ENCODE peak calls at places on chromosomes 1 and 21, in eight cellular contexts. W is hippocampal formation; Z is mesenchymal stem cell; I is OCI-LY7; Y is activated CD4-positive, CD25-positive, alpha-beta regulatory T cell; Q is hypothalamus; A is stimulated activated CD8-positive, alpha-beta memory T cell treated with anti-CD3 and anti-CD28 coated beads, Interleukin-12 subunit alpha, Interleukin-12 subunit beta, amount 100 ng/mL, for 4 hours; E is hepatic stellate cell. P is an unnamed sample.

GRCh38 chr1:90504509-90504908 is 212.6 kb downstream of the BARHL2 start:
- DNase-seq in I (no peak), Y (no peak), W (no peak), Z (no peak), E (no peak), A (no peak), Q (no peak), P (no peak)

GRCh38 chr1:183180634-183181056 is 5.4 kb upstream of the LAMC2 start:
- DNase-seq in Q (no peak), Z (peak), A (no peak), Y (no peak), W (no peak), E (peak), I (no peak), P (no peak)

GRCh38 chr1:58721247-58721820 is 21.5 kb upstream of the MYSM1 start:
- DNase-seq in Y (no peak), A (no peak), Z (no peak), I (no peak), Q (no peak), E (no peak), W (peak), P (no peak)

GRCh38 chr1:181033128-181033798 is 520 bp upstream of the MR1 start:
- DNase-seq in Q (peak), E (no peak), W (peak), A (no peak), I (peak), Y (no peak), Z (peak), P (no peak)

GRCh38 chr1:3986686-3987218 is 86.7 kb upstream of the C1orf174 start:
- DNase-seq in Y (no peak), Z (no peak), A (no peak), Q (no peak), W (no peak), I (no peak), E (no peak), P (no peak)

GRCh38 chr1:171754381-171754705 is 12.5 kb upstream of the VAMP4 start:
- DNase-seq in I (no peak), Z (peak), A (no peak), W (no peak), Y (no peak), Q (no peak), E (peak), P (no peak)

GRCh38 chr1:160884579-160884978 is 401 bp downstream of the ITLN1 start:
- DNase-seq in Q (no peak), Y (no peak), E (no peak), W (no peak), A (no peak), I (peak), Z (no peak), P (no peak)

GRCh38 chr1:179082308-179083030 is 599 bp downstream of the TOR3A start:
- DNase-seq in Q (no peak), I (peak), W (no peak), A (peak), E (peak), Y (peak), Z (peak), P (no peak)

GRCh38 chr1:206559661-206559995 is 52.3 kb downstream of the RASSF5 start:
- DNase-seq in Z (no peak), Y (no peak), E (no peak), Q (no peak), W (no peak), I (no peak), A (no peak), P (no peak)

GRCh38 chr1:18348354-18348753 is 132.4 kb upstream of the KLHDC7A start:
- DNase-seq in E (no peak), W (no peak), A (no peak), I (no peak), Q (no peak), Z (no peak), Y (no peak), P (no peak)

GRCh38 chr1:228902781-228903572 is 167.7 kb downstream of the RHOU start:
- DNase-seq in I (no peak), E (peak), W (peak), Z (peak), A (no peak), Y (no peak), Q (peak), P (peak)

GRCh38 chr1:66380452-66381212 is 153.3 kb upstream of the SGIP1 start:
- DNase-seq in A (no peak), Q (no peak), W (no peak), Y (no peak), Z (no peak), E (no peak), I (peak), P (no peak)

GRCh38 chr1:232963366-232963765 is 13.0 kb downstream of the NTPCR start:
- DNase-seq in Y (no peak), I (no peak), Q (no peak), W (no peak), E (no peak), A (no peak), Z (peak), P (no peak)

GRCh38 chr1:234176000-234176399 is 197.3 kb upstream of the COA6 start:
- DNase-seq in Z (no peak), E (no peak), A (no peak), W (peak), Q (no peak), Y (no peak), I (no peak), P (no peak)

GRCh38 chr1:47684518-47684917 is 246.7 kb downstream of the FOXD2 start:
- DNase-seq in Q (no peak), Y (no peak), W (no peak), I (no peak), A (no peak), E (no peak), Z (no peak), P (no peak)

GRCh38 chr1:74502432-74502831 is 10.0 kb downstream of the LRRC53 start:
- DNase-seq in Q (no peak), E (peak), W (no peak), Z (peak), Y (no peak), A (no peak), I (peak), P (no peak)

GRCh38 chr1:29256395-29256794 is 20.1 kb downstream of the PTPRU start:
- DNase-seq in Z (no peak), I (peak), Y (no peak), W (no peak), Q (no peak), E (no peak), A (no peak), P (peak)

GRCh38 chr1:23177031-23177430 is 8.4 kb upstream of the LUZP1 start:
- DNase-seq in A (no peak), E (no peak), Z (peak), W (no peak), Q (no peak), I (no peak), Y (no peak), P (no peak)

GRCh38 chr21:31887596-31887920 is 14.7 kb downstream of the HUNK start:
- DNase-seq in A (no peak), E (no peak), Q (no peak), Z (no peak), W (no peak), Y (no peak), I (no peak), P (peak)

GRCh38 chr1:95467036-95467435 is 233.0 kb downstream of the RWDD3 start:
- DNase-seq in Q (no peak), I (no peak), Y (no peak), A (no peak), E (no peak), W (peak), Z (no peak), P (no peak)

GRCh38 chr1:169109561-169110134 is 3.2 kb downstream of the ATP1B1 start:
- DNase-seq in Z (peak), Y (no peak), E (peak), A (no peak), Q (no peak), I (peak), W (peak), P (no peak)

GRCh38 chr1:35377553-35377952 is 109.0 kb downstream of the ZMYM4 start:
- DNase-seq in I (no peak), W (no peak), A (no peak), Q (no peak), Z (peak), E (peak), Y (no peak), P (no peak)

GRCh38 chr1:168504064-168504837 is 39.5 kb downstream of the XCL2 start:
- DNase-seq in Z (peak), W (peak), I (no peak), Q (no peak), Y (no peak), E (no peak), A (no peak), P (no peak)

GRCh38 chr1:225735252-225736149 is 42.1 kb upstream of the SRP9 start:
- DNase-seq in Y (no peak), I (no peak), W (no peak), A (no peak), Z (peak), E (peak), Q (peak), P (no peak)

GRCh38 chr1:214402583-214403216 is 121.7 kb downstream of the SMYD2 start:
- DNase-seq in E (no peak), Z (no peak), Q (no peak), A (no peak), W (no peak), Y (no peak), I (no peak), P (no peak)

GRCh38 chr1:162292422-162292849 is 84.2 kb downstream of the SPATA46 start:
- DNase-seq in Z (peak), Y (no peak), I (no peak), E (peak), Q (no peak), A (no peak), W (no peak), P (no peak)

GRCh38 chr1:82837261-82837660 is 1036.5 kb downstream of the ADGRL2 start:
- DNase-seq in W (no peak), Q (no peak), A (no peak), I (no peak), Y (no peak), Z (peak), E (no peak), P (no peak)

GRCh38 chr21:44531606-44532128 is 8.3 kb downstream of the KRTAP10-1 start:
- DNase-seq in I (no peak), A (no peak), E (no peak), Y (no peak), Q (no peak), Z (no peak), W (no peak), P (peak)

GRCh38 chr1:197553281-197553680 is 222.0 kb downstream of the DENND1B start:
- DNase-seq in W (no peak), E (no peak), Z (no peak), I (no peak), Q (no peak), Y (no peak), A (no peak), P (no peak)

GRCh38 chr1:44546403-44547053 is 127.8 kb downstream of the TMEM53 start:
- DNase-seq in E (no peak), Y (no peak), Q (no peak), I (no peak), A (no peak), Z (no peak), W (no peak), P (no peak)

GRCh38 chr1:61450454-61451213 is 274.3 kb downstream of the TM2D1 start:
- DNase-seq in W (no peak), Z (no peak), A (no peak), Y (no peak), E (no peak), I (no peak), Q (no peak), P (no peak)

GRCh38 chr1:182242641-182243040 is 148.9 kb downstream of the GLUL start:
- DNase-seq in W (no peak), Z (no peak), I (no peak), Y (no peak), E (no peak), A (no peak), Q (no peak), P (no peak)

GRCh38 chr21:38798481-38798882 is 7.2 kb upstream of the ETS2 start:
- DNase-seq in Z (peak), A (no peak), Y (no peak), E (no peak), I (no peak), Q (no peak), W (no peak), P (no peak)

GRCh38 chr1:90850925-90851710 is 134.0 kb upstream of the BARHL2 start:
- DNase-seq in Q (peak), Z (peak), I (peak), E (peak), A (peak), Y (peak), W (peak), P (peak)